ENCODE peak calls at places on chromosomes 7 and 10, in four cellular contexts. T, C, D and B are unnamed samples.

GRCh38 chr7:98058186-98058585 is 48.5 kb upstream of the LMTK2 start:
- DNase-seq in C (no peak), D (no peak), T (no peak), B (no peak)

GRCh38 chr10:49237985-49238384 is 49.8 kb upstream of the TMEM273 start:
- DNase-seq in C (no peak), D (no peak), T (no peak), B (no peak)

GRCh38 chr7:76400248-76400647 is 9.2 kb downstream of the SSC4D start:
- DNase-seq in C (no peak), T (no peak), D (no peak), B (no peak)

GRCh38 chr10:18044976-18045720 is 93.4 kb downstream of the SLC39A12 start:
- DNase-seq in T (no peak), D (peak; percentile 96), C (no peak), B (peak; percentile 90)

GRCh38 chr10:34526758-34527730 is 288.1 kb downstream of the PARD3 start:
- DNase-seq in C (peak; percentile 94), D (peak; percentile 98), T (no peak), B (peak; percentile 96)

GRCh38 chr10:32049113-32049512 is 7.1 kb downstream of the KIF5B start:
- DNase-seq in T (no peak), D (peak; percentile 67), C (peak; percentile 41), B (peak; percentile 51)

GRCh38 chr10:82742478-82742877 is 867.5 kb downstream of the NRG3 start:
- DNase-seq in C (no peak), D (no peak), T (no peak), B (no peak)

GRCh38 chr10:69338133-69338456 is 59.8 kb downstream of the HK1 start:
- DNase-seq in D (no peak), T (no peak), C (no peak), B (no peak)

GRCh38 chr7:81616951-81617350 is 152.9 kb downstream of the HGF start:
- DNase-seq in D (peak; percentile 69), T (no peak), C (peak; percentile 74), B (no peak)